ENCODE peak calls at places on chromosomes 1 and 21, in five cellular contexts. D is fibroblast of pulmonary artery, V is ascending aorta, X is fibroblast of mammary gland, Z is fibroblast of lung. H is an unnamed sample.

GRCh38 chr1:1322952-1323351 is 1.5 kb downstream of the INTS11 start:
- DNase-seq in X (no peak), V (no peak), D (no peak), Z (no peak), H (no peak)

GRCh38 chr1:206674745-206675175 is 9.9 kb upstream of the MAPKAPK2 start:
- DNase-seq in D (peak), Z (peak), V (peak), X (peak), H (peak)

GRCh38 chr1:53536606-53537005 is 77.4 kb downstream of the DMRTB1 start:
- DNase-seq in X (no peak), D (no peak), V (no peak), Z (no peak), H (no peak)

GRCh38 chr1:192474080-192474683 is 101.4 kb upstream of the RGS1 start:
- DNase-seq in V (no peak), X (peak), Z (peak), D (peak), H (peak)

GRCh38 chr1:96579639-96580038 is 141.9 kb upstream of the PTBP2 start:
- DNase-seq in X (peak), D (peak), Z (no peak), V (no peak), H (peak)

GRCh38 chr21:42336065-42336464 is 14.7 kb downstream of the TFF2 start:
- DNase-seq in X (no peak), V (no peak), Z (peak), D (peak), H (peak)

GRCh38 chr1:43317817-43318471 is 17.2 kb downstream of the TIE1 start:
- DNase-seq in D (no peak), Z (no peak), X (peak), V (no peak), H (no peak)

GRCh38 chr1:97668945-97669344 is 251.9 kb downstream of the DPYD start:
- DNase-seq in D (peak), X (peak), Z (peak), V (no peak), H (peak)

GRCh38 chr1:171769171-171769570 is 12.3 kb upstream of the METTL13 start:
- DNase-seq in X (no peak), V (no peak), D (no peak), Z (no peak), H (no peak)

GRCh38 chr1:177023710-177024109 is 140.8 kb downstream of the ASTN1 start:
- DNase-seq in D (no peak), Z (no peak), X (no peak), V (no peak), H (no peak)

GRCh38 chr1:165364432-165365133 is 8.1 kb upstream of the LMX1A start:
- DNase-seq in V (no peak), D (no peak), X (peak), Z (peak), H (no peak)

GRCh38 chr1:50174101-50174500 is 65.4 kb downstream of the ELAVL4 start:
- DNase-seq in V (no peak), X (no peak), D (no peak), Z (no peak), H (no peak)

GRCh38 chr1:47323475-47324105 is 9.6 kb upstream of the STIL start:
- DNase-seq in Z (no peak), X (no peak), D (no peak), V (no peak), H (no peak)

GRCh38 chr1:43956234-43956633 is 9.5 kb downstream of the IPO13 start:
- DNase-seq in V (no peak), Z (no peak), X (no peak), D (no peak), H (no peak)

GRCh38 chr1:28392027-28392652 is 22.6 kb downstream of the PHACTR4 start:
- DNase-seq in Z (peak), X (peak), D (peak), V (no peak), H (peak)

GRCh38 chr1:23967871-23968270 is 8.2 kb downstream of the PNRC2 start:
- DNase-seq in V (no peak), D (no peak), X (no peak), Z (no peak), H (no peak)

GRCh38 chr1:185798505-185798904 is 64.3 kb downstream of the HMCN1 start:
- DNase-seq in V (no peak), D (no peak), Z (no peak), X (no peak), H (no peak)

GRCh38 chr1:104378414-104378813 is 628.7 kb downstream of the AMY1C start:
- DNase-seq in D (no peak), V (no peak), X (no peak), Z (no peak), H (no peak)

GRCh38 chr1:3019007-3019515 is 2.2 kb upstream of the ACTRT2 start:
- DNase-seq in V (no peak), Z (no peak), X (no peak), D (no peak), H (no peak)

GRCh38 chr1:93625582-93626327 is 55.9 kb downstream of the BCAR3 start:
- DNase-seq in V (no peak), Z (peak), D (peak), X (peak), H (peak)

GRCh38 chr1:145690587-145691558 is 16.3 kb downstream of the PDZK1 start:
- DNase-seq in Z (peak), D (peak), X (peak), V (no peak), H (peak)

GRCh38 chr1:214282696-214283225 is 1.8 kb downstream of the SMYD2 start:
- DNase-seq in V (no peak), D (no peak), Z (no peak), X (no peak), H (no peak)

GRCh38 chr1:10782491-10783244 is 13.8 kb downstream of the CASZ1 start:
- DNase-seq in V (no peak), X (no peak), D (no peak), Z (no peak), H (no peak)

GRCh38 chr1:110466646-110467280 is 15.8 kb downstream of the PROK1 start:
- DNase-seq in V (no peak), D (no peak), Z (no peak), X (no peak), H (no peak)

GRCh38 chr1:9753121-9753531 is 70.6 kb downstream of the CLSTN1 start:
- DNase-seq in Z (peak), V (no peak), D (peak), X (peak), H (peak)

GRCh38 chr1:219587817-219588561 is 24.9 kb downstream of the ZC3H11B start:
- DNase-seq in Z (peak), D (peak), V (no peak), X (peak), H (peak)

GRCh38 chr1:168585191-168585590 is 8.8 kb downstream of the XCL1 start:
- DNase-seq in Z (no peak), D (peak), V (no peak), X (peak), H (peak)

GRCh38 chr1:156704166-156704711 is 1.1 kb downstream of the CRABP2 start:
- DNase-seq in X (no peak), V (no peak), Z (no peak), D (no peak), H (no peak)

GRCh38 chr1:145956361-145956760 is 1.5 kb downstream of the LIX1L start:
- DNase-seq in D (no peak), V (no peak), Z (no peak), X (no peak), H (no peak)

GRCh38 chr1:21338568-21339401 is 48.5 kb upstream of the ECE1 start:
- DNase-seq in X (peak), Z (peak), D (peak), V (no peak), H (peak)

GRCh38 chr1:22444856-22445255 is 6.8 kb upstream of the ZBTB40 start:
- DNase-seq in D (no peak), V (no peak), X (no peak), Z (no peak), H (no peak)

GRCh38 chr21:35406600-35406999 is 357.5 kb upstream of the RUNX1 start:
- DNase-seq in D (no peak), Z (no peak), V (no peak), X (no peak), H (no peak)

GRCh38 chr1:115545791-115546733 is 95.7 kb upstream of the VANGL1 start:
- DNase-seq in X (peak), Z (peak), V (no peak), D (peak), H (peak)

GRCh38 chr1:151398691-151399065 is 695 bp upstream of the PSMB4 start:
- DNase-seq in V (no peak), D (no peak), Z (no peak), X (no peak), H (no peak)

DNA sequence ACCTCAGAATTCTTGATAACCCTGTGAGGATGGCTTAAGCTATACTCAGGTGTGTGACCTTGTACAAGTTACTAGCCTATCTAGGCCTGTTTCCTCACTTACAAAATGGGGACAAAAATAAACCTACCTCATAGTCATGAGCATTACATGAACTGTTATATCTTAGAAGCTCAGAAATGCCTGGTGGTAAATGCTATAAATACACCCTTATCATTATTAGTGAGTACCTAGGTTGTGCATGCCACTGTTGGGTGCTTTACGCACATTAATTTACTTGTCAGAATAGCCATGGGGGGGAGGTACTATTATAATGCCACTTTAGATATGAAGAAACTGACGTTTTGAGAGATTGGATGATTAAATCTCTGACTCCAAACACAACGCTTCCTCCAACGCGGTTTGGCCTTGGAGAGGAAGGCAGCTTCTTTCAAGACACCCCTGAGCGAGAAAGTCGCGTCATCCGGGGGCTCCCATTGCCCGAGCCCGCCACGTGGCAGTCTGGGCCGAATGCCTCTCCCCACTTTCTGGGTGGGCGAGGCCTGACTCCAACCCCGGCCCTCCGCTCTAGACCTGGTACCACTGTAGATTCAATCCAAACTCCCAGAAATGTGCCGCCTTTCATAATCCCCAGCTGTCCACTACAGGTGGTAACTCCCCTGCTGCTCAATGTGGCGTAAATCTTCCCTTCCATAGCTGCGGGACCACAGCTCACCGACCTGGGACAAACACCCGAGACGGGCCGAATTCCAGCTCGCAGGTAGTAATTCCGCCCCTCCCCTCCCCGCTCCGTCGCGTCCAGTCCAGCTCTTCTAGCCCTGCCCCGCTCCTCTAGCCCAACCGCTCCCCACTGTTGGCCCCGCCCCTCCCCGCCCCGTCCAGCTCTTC is 773 bp upstream of the RAD54L start:
- DNase-seq in D (peak), X (peak), V (peak), Z (no peak), H (peak)
- TF ChIP-seq CTCF in D (no peak), X (no peak), V (no peak), Z (no peak), H (no peak)

GRCh38 chr1:31628931-31629582 is 11.6 kb downstream of the HCRTR1 start:
- DNase-seq in V (no peak), X (no peak), D (no peak), Z (no peak), H (no peak)
- H3K4me3 ChIP-seq in V (no peak), X (no peak), D (no peak), Z (no peak), H (no peak)

GRCh38 chr1:70909262-70909817 is 138.3 kb downstream of the PTGER3 start:
- DNase-seq in X (no peak), V (no peak), Z (no peak), D (no peak), H (no peak)

GRCh38 chr1:70910013-70910412 is 137.6 kb downstream of the PTGER3 start:
- DNase-seq in V (no peak), X (no peak), Z (no peak), D (no peak), H (no peak)

GRCh38 chr1:70914224-70914623 is 133.4 kb downstream of the PTGER3 start:
- DNase-seq in Z (no peak), X (no peak), V (no peak), D (no peak), H (no peak)

GRCh38 chr1:70915258-70915657 is 132.4 kb downstream of the PTGER3 start:
- DNase-seq in V (no peak), D (no peak), X (no peak), Z (no peak), H (no peak)

GRCh38 chr1:70911861-70912260 is 135.8 kb downstream of the PTGER3 start:
- DNase-seq in V (no peak), Z (no peak), D (no peak), X (no peak), H (no peak)
- TF ChIP-seq CTCF in V (no peak), Z (no peak), D (no peak), X (no peak), H (no peak)

DNA sequence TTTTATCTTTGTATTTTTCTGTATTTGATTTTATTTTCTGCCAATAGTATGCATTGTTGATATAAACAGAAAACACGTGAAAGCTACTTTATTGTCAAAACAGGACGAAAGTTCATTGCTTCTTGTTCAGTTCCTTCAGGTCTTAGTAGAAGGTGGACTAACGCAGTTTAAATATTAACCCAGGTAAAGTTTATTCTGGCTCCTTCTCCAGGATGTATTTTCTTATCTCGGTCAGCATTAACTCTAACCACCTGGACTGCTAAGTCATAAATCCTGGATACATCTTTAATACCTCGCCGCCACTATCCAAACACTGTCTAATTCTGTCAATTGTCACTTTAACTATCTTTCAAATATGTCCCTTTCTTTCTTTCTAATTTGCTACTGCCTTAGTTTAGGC is 5.7 kb upstream of the SOAT1 start:
- DNase-seq in X (no peak), D (no peak), V (no peak), Z (no peak), H (no peak)
- H3K4me3 ChIP-seq in X (no peak), D (no peak), V (no peak), Z (no peak), H (no peak)

GRCh38 chr1:230072866-230073265 is 5.8 kb downstream of the GALNT2 start:
- DNase-seq in D (no peak), V (no peak), Z (no peak), X (no peak), H (no peak)

GRCh38 chr1:230074270-230074669 is 7.2 kb downstream of the GALNT2 start:
- DNase-seq in V (no peak), D (no peak), Z (no peak), X (no peak), H (no peak)

GRCh38 chr1:230073371-230074035 is 6.5 kb downstream of the GALNT2 start:
- DNase-seq in D (no peak), V (no peak), Z (peak), X (peak), H (no peak)

GRCh38 chr1:230077011-230077410 is 10.0 kb downstream of the GALNT2 start:
- DNase-seq in X (no peak), Z (no peak), D (no peak), V (no peak), H (no peak)

DNA sequence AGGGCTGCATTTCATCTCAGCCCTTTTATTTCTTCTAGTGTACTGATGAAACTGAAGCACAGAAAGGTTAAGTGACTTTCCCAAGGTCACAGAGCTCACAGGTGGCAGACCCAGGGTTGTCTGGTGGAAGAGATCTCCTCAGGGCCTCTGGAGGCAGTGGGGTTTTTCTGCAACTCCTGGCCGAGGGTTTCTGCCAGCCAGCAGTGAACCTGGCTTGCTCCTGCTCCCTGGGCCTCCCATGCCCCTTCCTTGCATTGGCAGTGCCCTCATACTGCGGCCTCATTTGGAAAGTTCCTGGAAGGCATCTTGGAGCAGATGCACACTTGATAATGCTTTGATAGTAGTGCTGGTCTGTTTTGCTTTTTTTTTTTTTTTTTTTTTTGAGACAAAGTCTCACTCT is 7.7 kb downstream of the GALNT2 start:
- DNase-seq in V (no peak), Z (no peak), D (no peak), X (no peak), H (no peak)
- TF ChIP-seq CTCF in V (no peak), Z (no peak), D (no peak), X (no peak), H (no peak)

H was measured in cardiac fibroblast.